ENCODE peak calls at places on chromosomes 3 and 15, in five cellular contexts. X, W, H, V and F are unnamed samples. For H3K27me3, the result is how much of the 10 kb centered on the place peaks cover.

GRCh38 chr3:136804813-136805212 is 14.1 kb upstream of the SLC35G2 start:
- DNase-seq in X (no peak), W (no peak), H (no peak), V (no peak), F (no peak)

GRCh38 chr15:72199721-72200212 is 2.2 kb upstream of the GRAMD2A start:
- DNase-seq in X (peak), W (peak), H (peak), V (peak), F (peak)

GRCh38 chr15:99446565-99447496 is 119.0 kb upstream of the MEF2A start:
- DNase-seq in X (no peak), W (no peak), H (no peak), V (no peak), F (no peak)

GRCh38 chr3:58559586-58559985 is 17.6 kb downstream of the FAM107A start:
- DNase-seq in X (no peak), W (no peak), H (no peak), V (peak), F (no peak)

GRCh38 chr3:134311265-134311664 is 60.6 kb upstream of the RYK start:
- DNase-seq in X (no peak), W (no peak), H (peak), V (no peak), F (no peak)

GRCh38 chr3:88032245-88032644 is 26.6 kb downstream of the CGGBP1 start:
- DNase-seq in X (no peak), W (no peak), H (peak), V (no peak), F (no peak)

GRCh38 chr15:58562135-58562534 is 130.3 kb downstream of the LIPC start:
- DNase-seq in X (no peak), W (no peak), H (no peak), V (no peak), F (no peak)

GRCh38 chr3:167450195-167450594 is 23.6 kb downstream of the SERPINI2 start:
- DNase-seq in X (no peak), W (no peak), H (no peak), V (no peak), F (no peak)

GRCh38 chr3:193869221-193870201 is 266.4 kb upstream of the HES1 start:
- DNase-seq in X (peak), W (no peak), H (peak), V (no peak), F (peak)

GRCh38 chr3:48370330-48370708 is 1.7 kb upstream of the FBXW12 start:
- DNase-seq in X (no peak), W (no peak), H (no peak), V (no peak), F (no peak)

GRCh38 chr3:172203522-172204258 is 164.3 kb downstream of the FNDC3B start:
- DNase-seq in X (peak), W (peak), H (no peak), V (no peak), F (no peak)

GRCh38 chr15:101055411-101055810 is 136.3 kb downstream of the LRRK1 start:
- DNase-seq in X (no peak), W (no peak), H (no peak), V (no peak), F (no peak)

GRCh38 chr15:51193979-51194378 is 99.3 kb upstream of the TNFAIP8L3 start:
- DNase-seq in X (no peak), W (no peak), H (no peak), V (no peak), F (no peak)

GRCh38 chr15:31480356-31481058 is 153.9 kb downstream of the KLF13 start:
- DNase-seq in X (no peak), W (no peak), H (no peak), V (peak), F (no peak)

GRCh38 chr3:38454884-38455638 is 1.4 kb downstream of the ACVR2B start:
- DNase-seq in X (peak), W (peak), H (peak), V (no peak), F (peak)

GRCh38 chr3:119743921-119744320 is 38.0 kb upstream of the NR1I2 start:
- DNase-seq in X (no peak), W (no peak), H (no peak), V (no peak), F (no peak)

GRCh38 chr3:139695701-139696422 is 18.1 kb upstream of the NMNAT3 start:
- DNase-seq in X (no peak), W (no peak), H (no peak), V (no peak), F (no peak)

GRCh38 chr15:93982226-93982641 is 249.1 kb upstream of the MCTP2 start:
- DNase-seq in X (no peak), W (no peak), H (no peak), V (no peak), F (peak)

GRCh38 chr3:195904364-195904763 is 4.0 kb downstream of the TNK2 start:
- DNase-seq in X (no peak), W (no peak), H (no peak), V (no peak), F (no peak)

GRCh38 chr3:126961791-126962461 is 21.0 kb upstream of the PLXNA1 start:
- DNase-seq in X (no peak), W (no peak), H (no peak), V (no peak), F (peak)

GRCh38 chr15:49621327-49622210 is 721 bp downstream of the DTWD1 start:
- DNase-seq in X (peak), W (peak), H (peak), V (no peak), F (no peak)

GRCh38 chr3:11544413-11545181 is 99.1 kb downstream of the VGLL4 start:
- DNase-seq in X (peak), W (no peak), H (peak), V (no peak), F (no peak)

GRCh38 chr15:40766906-40767837 is 2.6 kb upstream of the C15orf62 start:
- DNase-seq in X (peak), W (no peak), H (peak), V (no peak), F (no peak)

DNA sequence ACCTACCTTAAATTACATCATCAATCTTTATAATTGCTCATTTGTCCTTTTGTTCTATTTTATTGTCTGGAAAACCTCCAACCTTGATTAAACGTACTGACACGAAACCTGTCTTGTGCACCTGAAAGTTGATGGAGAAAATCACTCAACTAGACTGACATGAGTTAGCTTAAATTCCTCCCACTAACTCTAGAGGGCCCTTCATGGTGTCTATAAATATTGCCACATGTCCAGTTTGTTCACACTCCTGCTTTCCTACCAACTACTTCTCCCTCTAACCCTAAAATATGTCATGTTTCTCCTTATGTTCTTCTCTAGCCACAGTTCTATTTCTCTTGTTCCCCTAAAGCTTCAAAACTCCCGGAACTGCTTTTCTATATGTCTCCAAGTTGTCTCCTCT is 59.8 kb upstream of the SGO1 start:
- DNase-seq in X (no peak), W (no peak), H (no peak), V (no peak), F (no peak)
- TF ChIP-seq CTCF in X (no peak), W (no peak), H (no peak), V (no peak), F (no peak)

DNA sequence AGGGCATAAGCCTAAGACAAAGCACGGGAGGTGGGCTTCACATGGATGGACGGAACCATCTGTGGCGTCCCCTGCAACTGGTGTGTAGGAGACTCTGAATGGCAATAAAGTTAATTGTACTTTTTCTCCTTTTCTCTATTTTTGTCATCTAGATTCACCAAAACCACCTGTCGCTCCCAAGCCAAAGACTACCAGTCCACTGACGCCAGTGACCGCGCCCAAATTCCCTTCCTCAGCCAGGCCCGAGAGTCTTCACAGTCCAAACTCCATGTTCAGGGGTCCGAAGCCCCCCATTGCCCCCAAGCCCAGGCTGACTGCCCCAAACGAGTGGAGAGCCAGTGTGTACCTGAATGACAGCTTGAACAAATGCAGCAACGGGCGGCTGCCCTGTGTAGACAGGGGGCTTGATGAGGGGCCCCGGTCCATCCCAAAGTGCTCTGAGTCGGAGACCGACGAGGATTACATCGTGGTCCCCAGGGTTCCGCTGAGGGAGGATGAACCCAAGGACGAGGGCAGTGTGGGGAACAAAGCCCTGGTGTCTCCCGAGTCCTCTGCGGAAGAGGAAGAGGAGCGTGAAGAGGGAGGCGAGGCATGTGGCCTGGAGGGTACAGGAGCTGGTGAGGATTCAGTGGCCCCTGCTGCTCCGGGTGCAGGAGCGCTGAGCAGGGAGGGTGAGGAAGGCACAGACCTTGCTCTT is at the start of gene FGD5:
- DNase-seq in X (no peak), W (no peak), H (no peak), V (no peak), F (no peak)
- H3K27me3 ChIP-seq in X (under half), W (under half), H (under half), V (under half), F (half or more)

DNA sequence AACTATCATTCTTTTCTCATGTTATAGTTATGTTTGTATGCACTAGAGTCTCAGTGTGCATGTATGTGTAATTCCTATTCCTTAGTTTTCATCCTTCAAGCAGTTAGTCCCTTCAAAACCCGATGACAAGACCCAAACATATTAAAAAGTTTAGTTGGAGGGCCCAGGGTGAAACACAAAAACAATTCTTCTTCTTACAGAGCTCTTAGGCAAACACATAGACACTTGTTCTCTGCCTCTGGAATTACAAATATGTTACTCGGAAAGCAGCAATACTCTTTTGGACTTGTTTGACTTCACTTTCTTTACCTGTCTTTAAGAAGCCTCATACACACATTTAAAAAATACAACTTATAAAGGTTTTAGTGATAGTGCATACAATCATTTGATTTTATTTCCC is 763 bp upstream of the CNTN6 start:
- DNase-seq in X (no peak), W (no peak), H (no peak), V (no peak), F (no peak)
- H3K27ac ChIP-seq in X (no peak), W (no peak), H (no peak), V (no peak), F (no peak)

DNA sequence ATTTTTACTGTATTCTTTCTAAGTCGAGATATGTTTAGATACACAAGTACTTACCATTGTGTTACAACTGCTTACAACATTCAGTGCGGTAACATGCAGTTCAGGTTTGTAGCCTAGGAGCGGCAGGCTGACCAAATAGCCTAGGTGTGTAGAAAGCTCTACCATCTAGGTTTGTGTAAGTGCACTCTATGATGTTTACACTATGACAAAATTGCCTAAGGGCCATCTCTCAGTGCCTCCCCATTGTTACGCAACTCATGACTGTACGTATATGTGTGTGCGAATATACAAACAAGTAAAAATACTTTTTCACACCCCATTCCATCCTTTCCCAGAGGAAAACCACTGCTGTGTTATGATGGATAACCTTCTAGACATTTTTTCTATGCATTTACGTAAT is 44.3 kb downstream of the PXYLP1 start:
- DNase-seq in X (peak), W (no peak), H (peak), V (no peak), F (no peak)
- TF ChIP-seq CTCF in X (no peak), W (no peak), H (no peak), V (no peak), F (no peak)

GRCh38 chr15:45139770-45140169 is 10.0 kb downstream of the DUOX1 start:
- DNase-seq in X (no peak), W (no peak), H (no peak), V (no peak), F (no peak)
- H3K27me3 ChIP-seq in X (under half), W (under half), H (under half), V (under half), F (under half)

GRCh38 chr15:90820481-90820880 is 47.9 kb upstream of the FURIN start:
- DNase-seq in X (no peak), W (no peak), H (no peak), V (no peak), F (no peak)

GRCh38 chr15:90817117-90818057 is 51.0 kb upstream of the FURIN start:
- DNase-seq in X (no peak), W (peak), H (no peak), V (no peak), F (no peak)

GRCh38 chr15:90819390-90819789 is 49.0 kb upstream of the FURIN start:
- DNase-seq in X (no peak), W (peak), H (no peak), V (no peak), F (peak)

GRCh38 chr15:90819850-90820249 is 48.5 kb upstream of the FURIN start:
- DNase-seq in X (no peak), W (no peak), H (no peak), V (no peak), F (no peak)

DNA sequence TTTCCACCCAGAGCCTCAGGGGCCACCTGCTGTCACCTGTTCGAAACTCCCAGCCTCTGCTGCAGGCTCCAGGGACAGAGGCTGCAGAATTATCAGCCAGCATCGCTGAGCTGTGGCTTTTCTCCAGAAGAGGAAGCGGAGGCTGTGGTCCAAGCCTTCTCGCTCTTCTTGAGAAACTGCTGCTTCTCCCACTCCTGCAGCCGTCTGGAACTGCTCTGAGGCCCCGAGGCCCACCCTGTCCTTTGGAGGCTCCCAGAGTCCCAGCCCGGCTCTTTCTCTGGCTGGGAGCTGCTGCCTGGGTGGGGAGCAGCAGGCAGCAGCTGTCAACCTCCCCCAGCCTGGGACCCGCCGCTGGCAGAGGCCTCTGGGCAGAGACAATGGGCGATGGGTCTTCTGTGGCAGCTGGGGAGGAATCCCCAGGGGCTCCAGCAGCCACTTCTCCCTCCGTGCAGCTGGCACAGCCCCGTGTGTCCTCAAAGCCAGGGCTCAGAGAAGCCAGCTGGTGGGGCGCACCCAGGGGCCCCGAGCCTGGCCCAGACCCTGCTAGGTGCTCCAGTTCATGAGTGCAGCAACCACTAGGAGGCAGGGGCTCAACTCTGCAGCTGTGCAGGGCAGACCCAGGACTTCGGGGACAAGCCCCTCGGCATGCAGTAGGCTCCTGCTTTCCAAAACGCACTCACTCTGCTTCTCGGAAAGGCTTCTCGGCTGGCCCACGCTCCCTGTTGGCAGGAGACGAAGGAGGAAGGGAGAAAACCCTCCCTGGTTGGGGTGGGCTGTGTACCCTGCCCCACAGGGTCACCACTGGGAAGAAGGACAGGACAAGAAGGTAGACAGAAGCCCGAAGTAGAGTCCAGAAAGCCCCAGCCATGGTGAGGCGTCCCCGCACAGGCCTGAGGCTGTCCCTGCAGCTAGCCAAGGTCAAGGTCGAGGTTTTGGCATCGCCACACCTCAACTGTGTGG is 49.9 kb upstream of the FURIN start:
- DNase-seq in X (peak), W (peak), H (no peak), V (no peak), F (peak)
- H3K27ac ChIP-seq in X (no peak), W (no peak), H (no peak), V (no peak), F (peak)

DNA sequence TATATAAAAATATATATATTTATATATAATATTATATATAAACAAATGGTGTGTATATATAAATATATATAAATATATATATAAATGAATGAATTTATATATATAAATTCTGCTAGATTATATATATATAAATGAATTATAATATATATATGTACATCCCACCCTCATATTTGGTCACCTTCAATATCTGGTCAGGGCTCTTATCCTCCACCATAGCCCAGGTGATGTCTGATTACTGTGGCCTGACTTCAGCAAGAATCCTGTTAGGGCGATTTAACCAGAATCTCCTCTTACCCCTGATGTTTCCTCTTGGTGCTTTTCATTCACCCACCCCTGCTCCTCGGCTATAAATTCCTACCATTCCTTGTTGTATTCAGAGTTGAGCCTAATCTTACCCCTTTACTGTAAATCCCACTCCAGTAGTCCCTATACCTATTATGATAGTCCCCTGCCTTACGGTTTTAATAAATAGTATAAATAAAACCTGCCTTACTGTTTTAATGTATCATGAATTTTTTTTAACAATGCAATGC is 439.6 kb downstream of the PLOD2 start:
- DNase-seq in X (no peak), W (no peak), H (no peak), V (no peak), F (no peak)
- TF ChIP-seq CTCF in X (no peak), W (no peak), H (no peak), V (no peak), F (no peak)

GRCh38 chr15:42083605-42083908 is 10.8 kb downstream of the PLA2G4D start:
- DNase-seq in X (no peak), W (no peak), H (no peak), V (no peak), F (no peak)

GRCh38 chr15:42082141-42082540 is 12.2 kb downstream of the PLA2G4D start:
- DNase-seq in X (no peak), W (no peak), H (no peak), V (no peak), F (no peak)

GRCh38 chr15:42083916-42084315 is 10.4 kb downstream of the PLA2G4D start:
- DNase-seq in X (no peak), W (no peak), H (no peak), V (no peak), F (no peak)

GRCh38 chr15:42081463-42081830 is 12.9 kb downstream of the PLA2G4D start:
- DNase-seq in X (no peak), W (no peak), H (no peak), V (no peak), F (no peak)

GRCh38 chr15:42082832-42083604 is 11.3 kb downstream of the PLA2G4D start:
- DNase-seq in X (no peak), W (no peak), H (no peak), V (no peak), F (no peak)
- H3K27me3 ChIP-seq in X (under half), W (under half), H (under half), V (under half), F (under half)

GRCh38 chr3:113431811-113432210 is 9.5 kb downstream of the CFAP44 start:
- DNase-seq in X (peak), W (no peak), H (peak), V (no peak), F (no peak)
- H3K27ac ChIP-seq in X (no peak), W (no peak), H (no peak), V (no peak), F (no peak)